ENCODE peak calls at places on chromosome 22, in five cellular contexts. Z is fibroblast of pulmonary artery, L is fibroblast of mammary gland, O is cardiac fibroblast, D is PC-3. H is an unnamed sample.

GRCh38 chr22:49218142-49218541 is 609.5 kb downstream of the BRD1 start:
- DNase-seq in O (no peak), D (no peak), Z (no peak), L (no peak), H (no peak)

GRCh38 chr22:50535113-50535512 is 5.3 kb upstream of the TYMP start:
- DNase-seq in D (no peak), L (no peak), O (no peak), Z (no peak), H (no peak)

GRCh38 chr22:20015971-20016733 is 471 bp downstream of the ARVCF start:
- DNase-seq in D (peak; percentile 12), L (no peak), O (no peak), Z (no peak), H (no peak)

GRCh38 chr22:40323681-40324083 is 22.6 kb upstream of the ADSL start:
- DNase-seq in L (peak; percentile 17), D (no peak), O (no peak), Z (no peak), H (no peak)

GRCh38 chr22:29224121-29224858 is 18.6 kb downstream of the EMID1 start:
- DNase-seq in Z (no peak), D (no peak), L (no peak), O (no peak), H (no peak)

GRCh38 chr22:26837784-26838520 is 180.6 kb downstream of the MIAT start:
- DNase-seq in O (no peak), L (no peak), Z (no peak), D (no peak), H (no peak)

GRCh38 chr22:17847360-17848078 is 73.2 kb upstream of the BID start:
- DNase-seq in O (no peak), D (no peak), Z (no peak), L (no peak), H (no peak)

GRCh38 chr22:49677495-49677889 is 150.2 kb downstream of the BRD1 start:
- DNase-seq in O (no peak), D (no peak), Z (no peak), L (no peak), H (no peak)

GRCh38 chr22:49449811-49450386 is 377.8 kb downstream of the BRD1 start:
- DNase-seq in D (no peak), Z (no peak), L (no peak), O (no peak), H (no peak)

GRCh38 chr22:32801001-32801435 is 487 bp upstream of the TIMP3 start:
- DNase-seq in O (no peak), D (no peak), L (no peak), Z (no peak), H (no peak)

GRCh38 chr22:35380537-35381423 is at the start of gene HMOX1:
- DNase-seq in O (peak; percentile 97), D (peak; percentile 71), L (peak; percentile 85), Z (peak; percentile 94), H (peak; percentile 71)
- TF ChIP-seq CTCF in O (no peak), D (peak; percentile 10), L (no peak), Z (no peak), H (no peak)

GRCh38 chr22:25183959-25184619 is 15.6 kb upstream of the CRYBB3 start:
- DNase-seq in D (no peak), Z (no peak), L (no peak), O (no peak), H (no peak)
- H3K4me3 ChIP-seq in D (no peak overlapping the region), Z (no peak overlapping the region), L (no peak overlapping the region), O (no peak overlapping the region), H (no peak overlapping the region)

GRCh38 chr22:22709719-22710445 is 65.5 kb downstream of the GGTLC2 start:
- DNase-seq in D (peak; percentile 18), Z (no peak), L (peak; percentile 48), O (peak; percentile 9), H (no peak)
- TF ChIP-seq CTCF in D (peak; percentile 47), Z (peak; percentile 32), L (peak; percentile 43), O (peak; percentile 36), H (peak; percentile 12)

DNA sequence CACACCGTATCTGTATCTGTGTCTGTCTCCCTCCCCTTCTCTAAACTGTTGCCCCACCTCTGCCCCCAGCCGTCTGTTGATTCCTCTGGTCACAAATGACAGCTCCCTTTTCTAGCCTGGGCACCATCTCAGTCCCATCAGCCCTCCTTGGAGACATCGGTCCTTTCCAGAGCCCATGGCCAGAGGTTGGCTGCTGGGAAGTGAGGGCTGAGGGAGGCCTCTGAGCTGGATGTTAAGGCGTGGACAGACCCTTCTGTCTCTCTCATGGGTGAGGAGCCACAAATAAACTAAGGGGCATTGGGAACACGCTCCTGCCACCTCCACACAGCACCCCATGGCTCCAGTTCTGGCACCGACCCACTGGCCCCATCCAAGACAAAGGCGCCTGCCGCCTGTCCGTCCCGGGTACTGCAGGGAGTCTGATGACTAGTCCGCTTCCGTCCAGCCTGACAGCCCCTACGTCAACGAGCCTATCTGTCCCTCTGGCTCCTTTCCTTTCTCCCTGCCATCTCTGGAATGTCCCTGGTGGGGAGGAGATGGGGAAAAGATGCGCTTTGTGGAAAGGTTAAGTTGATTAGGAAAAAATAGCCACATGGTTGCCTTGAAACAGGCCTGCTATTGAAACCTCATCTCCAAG is 10.5 kb downstream of the PDGFB start:
- DNase-seq in O (peak; percentile 84), D (no peak), L (no peak), Z (peak; percentile 79), H (no peak)
- H3K4me3 ChIP-seq in O (no peak overlapping the region), D (no peak overlapping the region), L (no peak overlapping the region), Z (no peak overlapping the region), H (no peak overlapping the region)

GRCh38 chr22:46104170-46104880 is 46.0 kb upstream of the PPARA start:
- DNase-seq in D (no peak), O (no peak), L (peak; percentile 68), Z (no peak), H (no peak)

GRCh38 chr22:46105494-46106278 is 44.6 kb upstream of the PPARA start:
- DNase-seq in Z (peak; percentile 46), O (peak; percentile 74), L (peak; percentile 86), D (no peak), H (peak; percentile 80)

GRCh38 chr22:46103664-46104063 is 46.7 kb upstream of the PPARA start:
- DNase-seq in O (no peak), D (no peak), Z (no peak), L (no peak), H (no peak)

GRCh38 chr22:46106279-46107022 is 43.9 kb upstream of the PPARA start:
- DNase-seq in L (no peak), Z (no peak), D (no peak), O (no peak), H (no peak)

GRCh38 chr22:46104881-46105493 is 45.3 kb upstream of the PPARA start:
- DNase-seq in L (no peak), D (no peak), Z (no peak), O (no peak), H (no peak)
- TF ChIP-seq CTCF in L (no peak), D (no peak), Z (no peak), O (no peak), H (peak; percentile 10)

GRCh38 chr22:37197451-37198289 is 9.6 kb upstream of the C1QTNF6 start:
- DNase-seq in O (peak; percentile 75), Z (peak; percentile 77), L (peak; percentile 83), D (peak; percentile 92), H (no peak)
- H3K4me3 ChIP-seq in O (no peak overlapping the region), Z (no peak overlapping the region), L (no peak overlapping the region), D (peak overlapping the region; percentile 69), H (peak overlapping the region; percentile 19)

DNA sequence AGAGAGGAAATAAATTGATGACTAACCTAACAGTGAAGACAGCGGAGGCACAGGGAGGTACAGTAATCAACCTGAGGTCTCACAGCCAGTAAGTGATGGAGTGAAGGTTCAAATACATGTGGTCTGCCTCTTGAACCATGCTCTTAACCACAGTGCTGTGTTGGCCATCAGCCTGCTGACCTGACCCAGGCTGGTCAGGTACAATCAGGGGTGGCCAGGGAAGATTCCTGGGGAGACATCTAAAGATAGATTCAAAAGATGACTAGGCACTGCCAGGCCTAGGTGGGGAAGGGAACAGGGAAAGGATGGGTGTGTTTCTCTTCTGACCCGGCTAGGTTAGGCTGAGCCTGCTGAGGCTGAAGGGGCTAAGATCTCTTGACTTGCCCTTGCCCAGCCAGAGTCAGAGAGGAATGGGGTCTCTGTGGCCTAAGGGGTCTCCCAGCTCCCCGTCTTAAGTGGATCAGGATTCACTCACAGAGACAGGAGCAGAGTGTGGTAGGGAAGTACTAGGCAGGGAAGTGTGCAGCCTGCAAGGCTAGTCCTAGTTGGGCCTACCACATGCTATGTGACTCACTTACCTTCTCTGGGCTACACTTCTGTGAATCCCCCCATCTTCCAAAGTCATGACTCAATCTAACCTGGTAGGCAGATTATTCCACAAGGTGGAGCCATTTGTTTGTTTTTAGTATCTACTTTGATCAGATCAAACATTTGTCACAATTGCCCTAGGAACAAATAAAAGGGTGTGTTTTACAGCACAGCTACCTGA is 10.4 kb upstream of the SREBF2 start:
- DNase-seq in D (peak; percentile 91), O (peak; percentile 68), Z (peak; percentile 74), L (peak; percentile 85), H (peak; percentile 32)
- TF ChIP-seq CTCF in D (peak; percentile 72), O (peak; percentile 37), Z (peak; percentile 57), L (peak; percentile 51), H (peak; percentile 56)

DNA sequence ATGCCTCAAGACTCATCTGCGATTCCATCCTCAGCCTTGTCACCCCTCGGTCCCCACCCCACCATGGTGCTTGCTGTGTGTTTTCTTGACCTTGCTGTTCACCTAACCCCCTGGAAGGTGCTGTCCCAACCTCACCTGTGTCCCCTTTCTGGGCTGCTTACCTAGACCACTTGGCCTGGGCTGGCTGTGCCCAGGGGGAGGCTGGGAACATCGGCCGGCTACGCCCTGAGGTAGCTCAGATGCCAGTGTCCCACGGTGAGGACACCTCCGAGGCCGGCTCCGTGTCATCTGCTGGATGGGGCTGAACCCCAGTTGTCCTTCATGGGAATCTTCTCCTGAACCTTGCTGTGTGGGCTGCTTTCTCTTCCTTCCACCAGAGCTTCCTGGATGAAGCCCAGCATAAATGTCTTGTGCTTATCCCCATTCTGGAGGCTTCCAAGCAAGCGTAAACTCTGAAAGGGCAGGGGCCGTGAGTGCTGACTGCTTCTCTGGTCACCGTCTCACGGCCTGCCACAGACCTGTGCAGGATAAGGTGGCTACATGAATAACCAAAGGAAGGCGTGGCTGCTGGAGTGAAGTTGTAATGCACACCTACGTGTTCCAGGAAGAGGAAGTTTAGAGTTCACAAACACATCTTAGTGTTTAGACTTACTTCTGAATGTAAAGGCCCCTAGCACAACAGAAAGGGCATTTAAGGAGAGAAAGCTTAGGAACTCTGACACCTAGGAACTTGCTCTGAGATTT is 724.3 kb downstream of the TBC1D22A start:
- DNase-seq in O (no peak), L (no peak), Z (no peak), D (no peak), H (no peak)
- H3K4me3 ChIP-seq in O (no peak overlapping the region), L (no peak overlapping the region), Z (no peak overlapping the region), D (no peak overlapping the region), H (no peak overlapping the region)

GRCh38 chr22:31038686-31039085 is 42.4 kb upstream of the SMTN start:
- DNase-seq in D (no peak), L (no peak), Z (no peak), O (no peak), H (no peak)

GRCh38 chr22:31040542-31041398 is 40.3 kb upstream of the SMTN start:
- DNase-seq in L (no peak), D (no peak), O (no peak), Z (no peak), H (no peak)

GRCh38 chr22:31039393-31039792 is 41.7 kb upstream of the SMTN start:
- DNase-seq in L (peak; percentile 68), Z (peak; percentile 64), O (peak; percentile 59), D (no peak), H (peak; percentile 67)

GRCh38 chr22:31036671-31037550 is 44.2 kb upstream of the SMTN start:
- DNase-seq in L (peak; percentile 57), O (peak; percentile 49), Z (no peak), D (peak; percentile 64), H (peak; percentile 85)
- TF ChIP-seq CTCF in L (peak; percentile 8), O (peak; percentile 18), Z (no peak), D (peak; percentile 53), H (peak; percentile 24)

GRCh38 chr22:45216133-45217003 is 24.3 kb downstream of the KIAA0930 start:
- DNase-seq in D (no peak), Z (peak; percentile 50), L (peak; percentile 42), O (peak; percentile 51), H (no peak)
- H3K4me3 ChIP-seq in D (no peak overlapping the region), Z (peak overlapping the region; percentile 17), L (no peak overlapping the region), O (no peak overlapping the region), H (no peak overlapping the region)